ENCODE peak calls at places on chromosomes 11 and 22, in six cellular contexts. E, L, V, J, C and G are unnamed samples.

GRCh38 chr11:45590743-45591142 is 74.7 kb downstream of the CHST1 start:
- DNase-seq in E (no peak), L (no peak), V (no peak), J (no peak), C (no peak), G (no peak)

GRCh38 chr22:33006220-33006954 is 51.8 kb downstream of the SYN3 start:
- DNase-seq in E (peak; percentile 89), L (no peak), V (no peak), J (no peak), C (no peak), G (no peak)

GRCh38 chr11:70371241-70371640 is 27.1 kb upstream of the CTTN start:
- DNase-seq in E (no peak), L (no peak), V (peak; percentile 24), J (peak; percentile 32), C (no peak), G (no peak)

GRCh38 chr11:8383627-8384026 is 119.9 kb upstream of the LMO1 start:
- DNase-seq in E (no peak), L (no peak), V (no peak), J (no peak), C (no peak), G (no peak)

GRCh38 chr11:2834893-2835767 is 50.4 kb downstream of the CDKN1C start:
- DNase-seq in E (peak; percentile 27), L (no peak), V (no peak), J (no peak), C (no peak), G (no peak)

GRCh38 chr11:34738237-34738636 is 117.3 kb downstream of the EHF start:
- DNase-seq in E (no peak), L (peak; percentile 20), V (no peak), J (no peak), C (no peak), G (no peak)

GRCh38 chr11:87548797-87549196 is 511.1 kb downstream of the TMEM135 start:
- DNase-seq in E (no peak), L (no peak), V (no peak), J (no peak), C (no peak), G (no peak)

GRCh38 chr11:118790357-118791014 is 478 bp downstream of the DDX6 start:
- DNase-seq in E (peak; percentile 59), L (peak; percentile 63), V (peak; percentile 78), J (no peak), C (peak; percentile 82), G (peak; percentile 26)

GRCh38 chr11:55966391-55966790 is 3.4 kb downstream of the OR10AG1 start:
- DNase-seq in E (no peak), L (no peak), V (no peak), J (no peak), C (peak; percentile 7), G (no peak)

GRCh38 chr11:95520765-95521542 is 268.6 kb downstream of the FAM76B start:
- DNase-seq in E (no peak), L (peak; percentile 57), V (no peak), J (no peak), C (no peak), G (no peak)

GRCh38 chr11:62545437-62546243 is 966 bp downstream of the AHNAK start:
- DNase-seq in E (peak; percentile 86), L (peak; percentile 86), V (peak; percentile 88), J (peak; percentile 88), C (peak; percentile 99), G (no peak)

GRCh38 chr11:47858169-47858543 is 10.0 kb upstream of the NUP160 start:
- DNase-seq in E (no peak), L (peak; percentile 97), V (peak; percentile 57), J (no peak), C (no peak), G (no peak)

GRCh38 chr22:16961477-16962186 is 46.4 kb downstream of the GAB4 start:
- DNase-seq in E (no peak), L (no peak), V (no peak), J (peak; percentile 6), C (no peak), G (no peak)

GRCh38 chr11:19648321-19648720 is 64.3 kb upstream of the NAV2 start:
- DNase-seq in E (no peak), L (no peak), V (no peak), J (no peak), C (no peak), G (no peak)

GRCh38 chr22:46829140-46829891 is 66.9 kb downstream of the TBC1D22A start:
- DNase-seq in E (no peak), L (peak; percentile 72), V (peak; percentile 92), J (no peak), C (no peak), G (no peak)

GRCh38 chr22:36940676-36941075 is 27.2 kb downstream of the CSF2RB start:
- DNase-seq in E (no peak), L (no peak), V (no peak), J (no peak), C (no peak), G (peak; percentile 69)

GRCh38 chr11:11463397-11463796 is 110.3 kb upstream of the CSNK2A3 start:
- DNase-seq in E (no peak), L (no peak), V (no peak), J (no peak), C (peak; percentile 80), G (no peak)

GRCh38 chr11:111557425-111558111 is 17.0 kb downstream of the LAYN start:
- DNase-seq in E (peak; percentile 14), L (peak; percentile 53), V (no peak), J (no peak), C (no peak), G (no peak)
- TF ChIP-seq MYC in E (no peak), L (no peak), V (no peak), J (no peak), C (no peak), G (no peak)

GRCh38 chr11:108115495-108116140 is 5.7 kb upstream of the ACAT1 start:
- DNase-seq in E (no peak), L (peak; percentile 53), V (peak; percentile 93), J (no peak), C (no peak), G (no peak)

GRCh38 chr11:108117746-108118371 is 3.5 kb upstream of the ACAT1 start:
- DNase-seq in E (peak; percentile 46), L (peak; percentile 63), V (peak; percentile 64), J (no peak), C (peak; percentile 75), G (no peak)

GRCh38 chr11:108111126-108111525 is 10.2 kb upstream of the ACAT1 start:
- DNase-seq in E (no peak), L (no peak), V (no peak), J (no peak), C (no peak), G (no peak)

DNA sequence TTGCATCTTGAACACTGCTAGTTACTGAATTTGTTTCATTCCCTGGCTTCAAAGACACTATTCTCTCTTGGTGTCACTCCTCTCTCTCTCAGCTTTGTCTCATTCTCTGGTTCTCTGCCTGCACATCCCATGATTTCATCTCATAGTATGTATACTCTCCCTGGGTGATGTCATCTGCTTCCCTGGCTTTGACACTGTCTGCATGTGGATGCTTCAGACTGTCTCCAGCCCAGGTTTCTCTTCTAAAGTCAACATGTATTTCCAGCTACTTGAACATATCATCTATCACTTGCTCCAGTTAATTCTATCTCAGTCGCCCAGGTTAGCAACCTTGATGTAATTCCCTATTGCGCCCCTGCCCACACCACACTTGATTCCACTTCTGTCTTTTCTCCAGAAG is 9.3 kb upstream of the ACAT1 start:
- DNase-seq in E (no peak), L (no peak), V (no peak), J (no peak), C (no peak), G (no peak)
- TF ChIP-seq MYC in E (no peak), L (no peak), V (no peak), J (no peak), C (no peak), G (no peak)

DNA sequence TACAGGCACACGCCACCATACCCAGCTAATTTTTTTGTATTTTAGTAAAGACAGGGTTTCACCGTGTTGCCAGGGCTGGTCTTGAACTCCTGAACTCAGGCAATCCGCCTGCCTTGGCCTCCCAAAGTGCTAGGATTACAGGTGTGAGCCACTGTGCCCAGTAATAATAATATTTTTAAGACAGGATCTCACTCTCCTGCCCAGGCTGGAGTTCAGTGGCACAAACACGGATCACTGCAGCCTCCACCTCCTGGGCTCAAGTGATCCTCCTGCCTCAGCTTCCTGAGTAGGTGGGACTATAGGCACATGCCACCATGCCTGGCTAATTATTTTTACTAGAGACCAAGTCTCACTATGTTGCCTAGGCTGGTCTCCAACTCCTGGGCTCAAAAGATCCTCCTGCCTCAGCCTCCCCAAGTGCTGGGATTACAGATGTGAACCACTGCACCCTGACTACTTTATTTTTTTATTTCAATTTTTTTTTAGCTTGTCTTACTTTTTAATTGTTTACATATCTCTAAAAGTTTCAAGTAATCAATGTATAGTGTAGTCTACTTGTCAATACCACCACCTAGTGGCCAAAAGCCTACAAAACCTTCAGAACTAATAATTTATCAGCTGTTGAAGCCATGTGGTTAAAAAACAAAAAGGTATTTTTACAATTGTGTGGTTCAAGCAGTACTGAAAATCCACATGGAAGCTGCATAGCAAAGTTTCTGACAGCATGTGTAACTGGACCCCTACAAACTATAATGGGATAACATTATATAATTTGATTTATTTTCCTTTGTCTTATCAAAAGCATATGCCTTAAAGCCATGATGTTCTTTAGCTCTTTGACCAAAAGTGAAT is 10.4 kb downstream of the NARS2 start:
- DNase-seq in E (peak; percentile 60), L (peak; percentile 67), V (peak; percentile 83), J (peak; percentile 33), C (peak; percentile 80), G (peak; percentile 40)
- TF ChIP-seq MYC in E (no peak), L (no peak), V (no peak), J (no peak), C (peak; percentile 52), G (no peak)

GRCh38 chr22:44968736-44969135 is 41.1 kb downstream of the PHF21B start:
- DNase-seq in E (no peak), L (no peak), V (no peak), J (peak; percentile 10), C (no peak), G (no peak)

GRCh38 chr22:44965171-44965570 is 44.6 kb downstream of the PHF21B start:
- DNase-seq in E (no peak), L (no peak), V (no peak), J (no peak), C (no peak), G (no peak)

GRCh38 chr22:44964722-44965078 is 45.1 kb downstream of the PHF21B start:
- DNase-seq in E (no peak), L (no peak), V (no peak), J (no peak), C (no peak), G (no peak)

GRCh38 chr22:44963055-44963454 is 46.8 kb downstream of the PHF21B start:
- DNase-seq in E (no peak), L (no peak), V (no peak), J (no peak), C (no peak), G (no peak)

DNA sequence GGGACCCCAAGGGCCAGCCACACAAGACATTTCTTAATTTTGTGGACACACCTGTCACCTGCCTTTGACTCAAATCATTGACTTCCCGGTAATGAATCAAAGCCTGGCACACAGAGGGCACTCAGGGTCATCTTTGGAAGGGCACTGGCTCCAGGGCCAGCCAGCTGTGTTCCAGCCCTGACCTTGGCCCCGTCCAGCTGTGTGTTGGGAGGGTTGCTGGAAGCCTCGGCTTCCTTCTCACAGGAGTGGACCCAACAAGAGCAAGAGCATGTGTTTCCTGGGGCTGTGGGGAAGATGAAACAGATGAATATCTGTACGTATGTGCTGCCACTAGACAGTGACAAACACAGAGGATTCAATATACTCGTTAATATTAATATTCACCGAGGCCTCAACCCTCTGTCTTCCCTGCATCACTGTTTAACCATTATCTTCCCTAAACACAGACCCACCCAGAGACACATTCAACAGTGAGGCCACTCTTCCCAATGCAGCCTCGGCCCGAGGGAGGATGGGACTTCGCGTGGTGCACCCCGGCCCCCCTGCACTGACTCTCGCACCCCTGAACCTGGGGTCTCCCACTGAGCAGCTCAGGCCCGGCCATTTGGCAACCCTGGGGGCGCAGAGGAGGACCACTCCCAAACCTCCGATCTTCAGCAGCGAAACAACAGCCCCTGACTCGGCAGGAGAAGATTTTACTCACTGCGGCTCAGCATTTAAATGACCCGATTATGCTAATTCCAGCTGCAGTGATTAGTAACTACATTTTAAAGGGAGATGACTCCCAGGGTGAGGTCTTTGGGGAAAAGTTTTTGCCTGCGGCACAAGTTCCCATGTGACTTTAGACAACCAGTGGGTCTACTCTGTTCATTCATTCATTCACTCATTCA is 45.7 kb downstream of the PHF21B start:
- DNase-seq in E (no peak), L (no peak), V (no peak), J (no peak), C (no peak), G (no peak)
- TF ChIP-seq MYC in E (no peak), L (no peak), V (no peak), J (no peak), C (no peak), G (no peak)